ENCODE peak calls at places on chromosomes 16 and 17, in seven cellular contexts. One of them, this sample, is unnamed.

GRCh38 chr16:78478267-78478821 is 378.9 kb downstream of the WWOX start:
- DNase-seq in left lung: no peak
- DNase-seq in esophagus muscularis mucosa: no peak
- DNase-seq in fibroblast of lung: no peak
- DNase-seq in ovary: no peak
- DNase-seq in Karpas-422: no peak
- DNase-seq in IMR-90: no peak
- DNase-seq in this sample: no peak

GRCh38 chr16:88988980-88989791 is 12.2 kb upstream of the CBFA2T3 start:
- DNase-seq in ovary: no peak
- DNase-seq in IMR-90: no peak
- DNase-seq in Karpas-422: no peak
- DNase-seq in fibroblast of lung: no peak
- DNase-seq in left lung: peak; percentile 75
- DNase-seq in esophagus muscularis mucosa: no peak
- DNase-seq in this sample: no peak

GRCh38 chr17:75749545-75750389 is 15.2 kb downstream of the GALK1 start:
- DNase-seq in esophagus muscularis mucosa: peak; percentile 97
- DNase-seq in ovary: peak; percentile 93
- DNase-seq in IMR-90: peak; percentile 52
- DNase-seq in Karpas-422: peak; percentile 94
- DNase-seq in left lung: peak; percentile 98
- DNase-seq in fibroblast of lung: peak; percentile 46
- DNase-seq in this sample: peak; percentile 94

GRCh38 chr17:75535119-75535537 is 9.6 kb downstream of the LLGL2 start:
- DNase-seq in IMR-90: no peak
- DNase-seq in esophagus muscularis mucosa: no peak
- DNase-seq in left lung: peak; percentile 72
- DNase-seq in Karpas-422: no peak
- DNase-seq in fibroblast of lung: no peak
- DNase-seq in ovary: no peak
- DNase-seq in this sample: no peak

GRCh38 chr16:11203111-11203623 is 52.8 kb downstream of the SOCS1 start:
- DNase-seq in esophagus muscularis mucosa: no peak
- DNase-seq in left lung: no peak
- DNase-seq in Karpas-422: peak; percentile 59
- DNase-seq in fibroblast of lung: no peak
- DNase-seq in ovary: no peak
- DNase-seq in IMR-90: no peak
- DNase-seq in this sample: no peak

GRCh38 chr16:58236231-58236690 is 38.4 kb upstream of the CSNK2A2 start:
- DNase-seq in Karpas-422: peak; percentile 86
- DNase-seq in ovary: peak; percentile 55
- DNase-seq in IMR-90: peak; percentile 51
- DNase-seq in esophagus muscularis mucosa: no peak
- DNase-seq in fibroblast of lung: peak; percentile 44
- DNase-seq in left lung: no peak
- DNase-seq in this sample: peak; percentile 85

GRCh38 chr17:48990882-48991357 is 6.3 kb upstream of the IGF2BP1 start:
- DNase-seq in esophagus muscularis mucosa: peak; percentile 5
- DNase-seq in left lung: no peak
- DNase-seq in IMR-90: no peak
- DNase-seq in fibroblast of lung: no peak
- DNase-seq in Karpas-422: no peak
- DNase-seq in ovary: no peak
- DNase-seq in this sample: no peak

GRCh38 chr17:8941980-8942617 is 23.4 kb downstream of the PIK3R5 start:
- DNase-seq in ovary: no peak
- DNase-seq in esophagus muscularis mucosa: no peak
- DNase-seq in Karpas-422: no peak
- DNase-seq in left lung: no peak
- DNase-seq in IMR-90: no peak
- DNase-seq in fibroblast of lung: no peak
- DNase-seq in this sample: no peak

GRCh38 chr16:51994597-51994996 is 552.3 kb downstream of the TOX3 start:
- DNase-seq in fibroblast of lung: peak; percentile 8
- DNase-seq in esophagus muscularis mucosa: no peak
- DNase-seq in IMR-90: no peak
- DNase-seq in ovary: no peak
- DNase-seq in left lung: no peak
- DNase-seq in Karpas-422: no peak
- DNase-seq in this sample: no peak

GRCh38 chr17:35046740-35047283 is 16.7 kb downstream of the RFFL start:
- DNase-seq in fibroblast of lung: peak; percentile 91
- DNase-seq in ovary: no peak
- DNase-seq in Karpas-422: no peak
- DNase-seq in left lung: no peak
- DNase-seq in esophagus muscularis mucosa: no peak
- DNase-seq in IMR-90: peak; percentile 47
- DNase-seq in this sample: no peak

GRCh38 chr17:38550661-38551060 is 55.1 kb downstream of the SRCIN1 start:
- DNase-seq in Karpas-422: no peak
- DNase-seq in fibroblast of lung: peak; percentile 85
- DNase-seq in esophagus muscularis mucosa: no peak
- DNase-seq in left lung: no peak
- DNase-seq in IMR-90: peak; percentile 54
- DNase-seq in ovary: no peak
- DNase-seq in this sample: peak; percentile 96

GRCh38 chr16:17194190-17194780 is 276.5 kb downstream of the XYLT1 start:
- DNase-seq in Karpas-422: peak; percentile 81
- DNase-seq in esophagus muscularis mucosa: no peak
- DNase-seq in ovary: peak; percentile 67
- DNase-seq in IMR-90: peak; percentile 16
- DNase-seq in fibroblast of lung: peak; percentile 38
- DNase-seq in left lung: peak; percentile 83
- DNase-seq in this sample: peak; percentile 40

GRCh38 chr17:33328129-33328528 is 35.0 kb upstream of the ASIC2 start:
- DNase-seq in Karpas-422: peak; percentile 65
- DNase-seq in IMR-90: peak; percentile 4
- DNase-seq in fibroblast of lung: no peak
- DNase-seq in left lung: no peak
- DNase-seq in esophagus muscularis mucosa: no peak
- DNase-seq in ovary: no peak
- DNase-seq in this sample: no peak

GRCh38 chr17:2368383-2368782 is 31.1 kb downstream of the SGSM2 start:
- DNase-seq in Karpas-422: no peak
- DNase-seq in ovary: no peak
- DNase-seq in IMR-90: no peak
- DNase-seq in left lung: no peak
- DNase-seq in esophagus muscularis mucosa: no peak
- DNase-seq in fibroblast of lung: no peak
- DNase-seq in this sample: no peak

GRCh38 chr16:11224096-11224893 is 31.7 kb downstream of the SOCS1 start:
- DNase-seq in IMR-90: no peak
- DNase-seq in fibroblast of lung: no peak
- DNase-seq in ovary: no peak
- DNase-seq in Karpas-422: peak; percentile 62
- DNase-seq in esophagus muscularis mucosa: peak; percentile 95
- DNase-seq in left lung: peak; percentile 93
- DNase-seq in this sample: peak; percentile 83

GRCh38 chr16:3112058-3112880 is at the start of gene ZNF205:
- DNase-seq in IMR-90: peak; percentile 70
- DNase-seq in ovary: peak; percentile 85
- DNase-seq in left lung: peak; percentile 86
- DNase-seq in Karpas-422: no peak
- DNase-seq in esophagus muscularis mucosa: no peak
- DNase-seq in fibroblast of lung: peak; percentile 74
- DNase-seq in this sample: peak; percentile 82

GRCh38 chr16:84613408-84614071 is 4.3 kb downstream of the COTL1 start:
- DNase-seq in Karpas-422: no peak
- DNase-seq in esophagus muscularis mucosa: no peak
- DNase-seq in fibroblast of lung: no peak
- DNase-seq in left lung: no peak
- DNase-seq in ovary: no peak
- DNase-seq in IMR-90: no peak
- DNase-seq in this sample: no peak

GRCh38 chr16:86549893-86550190 is 5.2 kb downstream of the MTHFSD start:
- DNase-seq in left lung: peak; percentile 43
- DNase-seq in ovary: no peak
- DNase-seq in Karpas-422: no peak
- DNase-seq in fibroblast of lung: no peak
- DNase-seq in esophagus muscularis mucosa: no peak
- DNase-seq in IMR-90: no peak
- DNase-seq in this sample: no peak

GRCh38 chr16:86547286-86547685 is 7.7 kb downstream of the MTHFSD start:
- DNase-seq in esophagus muscularis mucosa: no peak
- DNase-seq in ovary: no peak
- DNase-seq in Karpas-422: no peak
- DNase-seq in fibroblast of lung: no peak
- DNase-seq in left lung: peak; percentile 28
- DNase-seq in IMR-90: no peak
- DNase-seq in this sample: no peak

GRCh38 chr16:86546638-86547013 is 8.4 kb downstream of the MTHFSD start:
- DNase-seq in fibroblast of lung: no peak
- DNase-seq in esophagus muscularis mucosa: no peak
- DNase-seq in ovary: no peak
- DNase-seq in Karpas-422: no peak
- DNase-seq in left lung: peak; percentile 18
- DNase-seq in IMR-90: no peak
- DNase-seq in this sample: no peak

GRCh38 chr16:86550281-86550680 is 4.8 kb downstream of the MTHFSD start:
- DNase-seq in fibroblast of lung: no peak
- DNase-seq in esophagus muscularis mucosa: no peak
- DNase-seq in left lung: no peak
- DNase-seq in ovary: no peak
- DNase-seq in Karpas-422: no peak
- DNase-seq in IMR-90: no peak
- DNase-seq in this sample: no peak

GRCh38 chr16:86549076-86549892 is 5.8 kb downstream of the MTHFSD start:
- DNase-seq in left lung: peak; percentile 24
- DNase-seq in esophagus muscularis mucosa: no peak
- DNase-seq in ovary: no peak
- DNase-seq in Karpas-422: no peak
- DNase-seq in IMR-90: no peak
- DNase-seq in fibroblast of lung: no peak
- DNase-seq in this sample: no peak
- H3K27me3 ChIP-seq in left lung: no peaks in the 10 kb centered on the region
- H3K27me3 ChIP-seq in esophagus muscularis mucosa: no peaks in the 10 kb centered on the region
- H3K27me3 ChIP-seq in ovary: no peaks in the 10 kb centered on the region
- H3K27me3 ChIP-seq in Karpas-422: no peaks in the 10 kb centered on the region
- H3K27me3 ChIP-seq in IMR-90: no peaks in the 10 kb centered on the region
- H3K27me3 ChIP-seq in fibroblast of lung: no peaks in the 10 kb centered on the region
- H3K27me3 ChIP-seq in this sample: no peaks in the 10 kb centered on the region

DNA sequence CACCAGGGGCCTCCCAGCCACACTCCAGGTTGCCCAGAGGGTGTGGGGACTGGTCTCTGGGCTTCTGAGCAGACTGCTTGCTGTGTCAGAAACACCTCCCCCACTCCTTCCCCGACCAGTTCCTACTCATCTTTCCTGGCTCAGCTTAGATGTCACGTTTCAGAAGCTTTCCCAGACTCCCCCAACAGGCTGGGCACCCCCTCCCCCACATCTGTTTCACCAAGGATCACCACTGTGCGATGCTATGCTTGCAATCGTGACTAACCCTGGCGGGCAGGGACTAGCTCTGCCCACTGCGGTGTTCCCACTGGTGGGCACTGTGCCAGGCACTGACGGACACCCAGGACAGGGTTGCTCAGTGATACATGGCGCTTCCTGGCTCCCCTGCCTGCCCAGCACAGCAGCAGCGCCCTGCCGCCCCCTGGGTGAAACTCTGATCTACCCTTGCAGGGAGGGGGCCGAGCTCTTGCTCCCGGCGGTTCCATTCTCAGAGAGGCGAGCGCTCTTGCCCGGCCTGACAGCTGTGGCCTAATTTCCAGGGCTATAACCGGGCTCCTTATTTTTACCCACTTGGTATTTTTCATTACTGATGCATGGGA is 29.4 kb upstream of the MTSS2 start:
- DNase-seq in Karpas-422: no peak
- DNase-seq in left lung: no peak
- DNase-seq in esophagus muscularis mucosa: no peak
- DNase-seq in IMR-90: peak; percentile 98
- DNase-seq in ovary: peak; percentile 90
- DNase-seq in fibroblast of lung: peak; percentile 94
- DNase-seq in this sample: peak; percentile 98
- H3K4me1 ChIP-seq in Karpas-422: no peaks in the 10 kb centered on the region
- H3K4me1 ChIP-seq in left lung: peaks cover 20% of the 10 kb centered on the region
- H3K4me1 ChIP-seq in esophagus muscularis mucosa: peaks cover 68% of the 10 kb centered on the region
- H3K4me1 ChIP-seq in IMR-90: peaks cover 38% of the 10 kb centered on the region
- H3K4me1 ChIP-seq in ovary: peaks cover 24% of the 10 kb centered on the region
- H3K4me1 ChIP-seq in fibroblast of lung: peaks cover 27% of the 10 kb centered on the region
- H3K4me1 ChIP-seq in this sample: peaks cover 42% of the 10 kb centered on the region

DNA sequence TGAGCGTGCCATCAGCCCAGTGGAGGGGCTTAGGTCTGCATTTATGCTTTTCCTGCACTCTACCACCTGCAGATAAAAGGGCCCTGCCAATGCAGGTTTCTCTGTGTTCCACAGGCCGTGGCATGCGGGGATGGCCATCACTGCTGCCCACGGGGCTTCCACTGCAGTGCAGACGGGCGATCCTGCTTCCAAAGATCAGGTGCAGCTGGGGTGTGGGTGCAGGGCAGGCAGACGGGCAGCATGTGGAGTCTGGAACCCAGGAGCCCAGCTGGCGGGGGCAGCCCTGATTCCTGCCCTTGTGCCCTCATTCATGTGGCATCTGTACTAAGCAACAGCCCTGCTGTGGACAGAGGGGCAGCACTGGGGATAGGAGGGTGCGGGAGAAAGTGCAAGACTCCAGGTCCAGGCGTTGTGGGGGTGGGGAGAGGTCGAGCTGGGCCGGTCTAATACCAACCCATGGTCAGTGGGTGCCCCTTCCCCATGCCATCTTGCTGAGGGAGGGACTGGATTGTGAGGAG is 4.5 kb downstream of the GRN start:
- DNase-seq in left lung: no peak
- DNase-seq in esophagus muscularis mucosa: no peak
- DNase-seq in IMR-90: no peak
- DNase-seq in Karpas-422: no peak
- DNase-seq in fibroblast of lung: no peak
- DNase-seq in ovary: no peak
- DNase-seq in this sample: peak; percentile 25
- H3K4me3 ChIP-seq in left lung: no peak overlapping the region
- H3K4me3 ChIP-seq in esophagus muscularis mucosa: no peak overlapping the region
- H3K4me3 ChIP-seq in IMR-90: no peak overlapping the region
- H3K4me3 ChIP-seq in Karpas-422: no peak overlapping the region
- H3K4me3 ChIP-seq in fibroblast of lung: no peak overlapping the region
- H3K4me3 ChIP-seq in ovary: no peak overlapping the region
- H3K4me3 ChIP-seq in this sample: no peak overlapping the region

DNA sequence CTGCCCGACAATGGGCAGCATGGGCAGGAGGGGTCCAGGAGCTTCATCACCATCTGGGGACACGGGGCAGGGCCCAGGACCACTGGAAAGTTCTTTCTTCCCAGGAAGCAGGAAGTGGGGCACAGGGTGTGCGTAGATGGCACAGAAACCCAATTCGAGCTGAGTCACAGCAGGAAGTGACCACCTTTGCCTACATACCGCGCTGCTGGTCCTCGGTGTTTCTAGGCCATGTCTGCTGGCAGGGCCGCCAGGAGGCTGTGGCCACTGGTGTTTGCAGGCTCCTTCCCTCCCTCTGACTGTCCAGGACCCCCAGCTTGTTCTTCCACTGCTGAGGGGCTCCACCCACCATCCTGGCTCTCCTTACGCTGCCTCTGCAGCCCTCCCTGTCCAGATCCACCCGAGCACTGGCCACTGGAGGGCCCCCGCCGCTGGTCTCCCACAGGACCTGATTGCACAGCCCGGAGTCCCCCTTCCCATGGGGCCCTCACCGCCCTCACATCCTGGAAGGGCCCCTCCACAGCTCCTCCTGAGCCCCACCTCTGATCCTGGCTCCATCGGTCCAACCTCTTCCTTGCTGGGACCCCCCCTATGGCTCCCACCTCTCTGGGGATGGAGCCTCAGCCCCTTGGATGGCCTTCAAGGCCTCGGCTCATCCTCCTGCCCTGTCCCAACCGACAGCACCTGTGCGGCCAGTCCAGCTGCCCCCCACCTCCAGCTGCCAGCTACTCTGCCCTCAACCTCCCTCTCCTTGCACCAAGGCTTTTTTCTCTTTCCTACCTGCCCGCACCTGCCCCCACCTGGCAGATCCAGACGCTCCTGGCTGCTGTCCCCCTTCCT is 14.5 kb upstream of the RASD1 start:
- DNase-seq in IMR-90: no peak
- DNase-seq in left lung: peak; percentile 55
- DNase-seq in fibroblast of lung: no peak
- DNase-seq in ovary: peak; percentile 27
- DNase-seq in Karpas-422: no peak
- DNase-seq in esophagus muscularis mucosa: no peak
- DNase-seq in this sample: no peak
- H3K27me3 ChIP-seq in IMR-90: peaks cover 2% of the 10 kb centered on the region
- H3K27me3 ChIP-seq in left lung: no peaks in the 10 kb centered on the region
- H3K27me3 ChIP-seq in fibroblast of lung: no peaks in the 10 kb centered on the region
- H3K27me3 ChIP-seq in ovary: no peaks in the 10 kb centered on the region
- H3K27me3 ChIP-seq in Karpas-422: no peaks in the 10 kb centered on the region
- H3K27me3 ChIP-seq in esophagus muscularis mucosa: no peaks in the 10 kb centered on the region
- H3K27me3 ChIP-seq in this sample: no peaks in the 10 kb centered on the region

This sample was measured in adrenal gland.